ENCODE peak calls at places on chromosomes 7 and 10, in six cellular contexts. N is IMR-90, H is psoas muscle, R is upper lobe of right lung, D is tibial artery, V is cardiac muscle cell. B is an unnamed sample.

GRCh38 chr10:110865184-110865803 is 6.4 kb upstream of the PDCD4 start:
- DNase-seq in N (peak; percentile 27), D (no peak), R (no peak), V (no peak), H (no peak), B (no peak)

GRCh38 chr10:51895209-51895608 is 195.8 kb upstream of the CSTF2T start:
- DNase-seq in V (no peak), R (no peak), H (peak; percentile 50), N (peak; percentile 65), D (peak; percentile 85), B (no peak)

GRCh38 chr10:75233444-75234016 is 2.2 kb downstream of the COMTD1 start:
- DNase-seq in D (no peak), R (no peak), H (no peak), V (peak; percentile 15), N (no peak), B (peak; percentile 75)

GRCh38 chr10:91319336-91319735 is 90.8 kb upstream of the HECTD2 start:
- DNase-seq in D (no peak), H (no peak), R (no peak), N (no peak), V (no peak), B (no peak)

GRCh38 chr7:155312653-155313052 is 15.0 kb downstream of the INSIG1 start:
- DNase-seq in V (no peak), N (no peak), D (no peak), R (no peak), H (no peak), B (no peak)

GRCh38 chr10:70060389-70060788 is 7.7 kb downstream of the MACROH2A2 start:
- DNase-seq in D (no peak), H (no peak), R (no peak), V (no peak), N (no peak), B (no peak)

GRCh38 chr7:123154231-123154860 is 45.4 kb downstream of the SLC13A1 start:
- DNase-seq in D (peak; percentile 69), N (peak; percentile 50), H (peak; percentile 29), R (no peak), V (peak; percentile 84), B (peak; percentile 78)

GRCh38 chr7:134315679-134316538 is 821 bp downstream of the SLC35B4 start:
- DNase-seq in H (no peak), D (no peak), N (peak; percentile 16), V (no peak), R (no peak), B (no peak)

GRCh38 chr10:102812213-102812876 is 24.9 kb downstream of the CYP17A1 start:
- DNase-seq in V (no peak), R (no peak), N (no peak), D (no peak), H (no peak), B (no peak)

GRCh38 chr7:41702635-41703371 is at the start of gene INHBA:
- DNase-seq in H (no peak), D (no peak), V (no peak), N (peak; percentile 98), R (no peak), B (no peak)

GRCh38 chr7:112594397-112594796 is 113.6 kb downstream of the LSMEM1 start:
- DNase-seq in V (no peak), D (no peak), N (peak; percentile 1), H (no peak), R (no peak), B (no peak)

GRCh38 chr7:79287976-79288375 is 165.5 kb downstream of the MAGI2 start:
- DNase-seq in D (no peak), N (peak; percentile 73), H (no peak), R (no peak), V (no peak), B (no peak)

GRCh38 chr10:47374611-47375536 is 9.2 kb downstream of the ZNF488 start:
- DNase-seq in N (peak; percentile 62), R (no peak), V (no peak), D (peak; percentile 82), H (no peak), B (no peak)

GRCh38 chr10:75195035-75195763 is 15.4 kb upstream of the VDAC2 start:
- DNase-seq in V (no peak), R (no peak), N (peak; percentile 93), D (peak; percentile 3), H (no peak), B (no peak)

GRCh38 chr10:47223236-47223635 is 76.8 kb upstream of the GDF10 start:
- DNase-seq in D (no peak), H (no peak), N (no peak), R (no peak), V (no peak), B (no peak)

GRCh38 chr7:91289633-91290260 is 25.5 kb downstream of the FZD1 start:
- DNase-seq in H (no peak), N (no peak), R (no peak), D (no peak), V (no peak), B (no peak)

GRCh38 chr10:87675396-87676376 is 16.0 kb downstream of the PAPSS2 start:
- DNase-seq in R (no peak), N (peak; percentile 95), V (no peak), D (no peak), H (no peak), B (no peak)

GRCh38 chr7:93228302-93228701 is 2.0 kb upstream of the HEPACAM2 start:
- DNase-seq in D (no peak), H (no peak), R (no peak), N (peak; percentile 70), V (peak; percentile 76), B (peak; percentile 12)

GRCh38 chr7:124856299-124856888 is 73.2 kb downstream of the POT1 start:
- DNase-seq in V (peak; percentile 49), N (peak; percentile 61), H (no peak), D (no peak), R (no peak), B (no peak)

GRCh38 chr10:18378766-18379165 is 238.5 kb downstream of the CACNB2 start:
- DNase-seq in D (no peak), R (no peak), N (no peak), H (no peak), V (no peak), B (no peak)

GRCh38 chr7:92848441-92848840 is 12.1 kb upstream of the CDK6 start:
- DNase-seq in N (no peak), R (no peak), V (no peak), H (no peak), D (no peak), B (no peak)

GRCh38 chr7:120993575-120994191 is 5.2 kb downstream of the CPED1 start:
- DNase-seq in H (no peak), D (no peak), N (peak; percentile 56), V (no peak), R (no peak), B (no peak)

GRCh38 chr7:96169439-96169838 is 152.5 kb downstream of the SLC25A13 start:
- DNase-seq in N (no peak), D (no peak), H (no peak), R (no peak), V (no peak), B (no peak)

GRCh38 chr10:22501412-22501811 is 156.1 kb downstream of the SPAG6 start:
- DNase-seq in R (no peak), V (no peak), D (no peak), H (no peak), N (no peak), B (no peak)

GRCh38 chr10:61476529-61476928 is 23.3 kb upstream of the TMEM26 start:
- DNase-seq in D (no peak), N (no peak), V (no peak), R (no peak), H (no peak), B (no peak)

GRCh38 chr10:61477469-61477868 is 24.3 kb upstream of the TMEM26 start:
- DNase-seq in V (no peak), R (no peak), H (no peak), N (no peak), D (no peak), B (no peak)

GRCh38 chr10:61480226-61480625 is 27.0 kb upstream of the TMEM26 start:
- DNase-seq in D (no peak), H (no peak), N (no peak), V (no peak), R (no peak), B (no peak)

GRCh38 chr10:61481597-61481996 is 28.4 kb upstream of the TMEM26 start:
- DNase-seq in H (no peak), R (no peak), V (no peak), D (no peak), N (no peak), B (no peak)

DNA sequence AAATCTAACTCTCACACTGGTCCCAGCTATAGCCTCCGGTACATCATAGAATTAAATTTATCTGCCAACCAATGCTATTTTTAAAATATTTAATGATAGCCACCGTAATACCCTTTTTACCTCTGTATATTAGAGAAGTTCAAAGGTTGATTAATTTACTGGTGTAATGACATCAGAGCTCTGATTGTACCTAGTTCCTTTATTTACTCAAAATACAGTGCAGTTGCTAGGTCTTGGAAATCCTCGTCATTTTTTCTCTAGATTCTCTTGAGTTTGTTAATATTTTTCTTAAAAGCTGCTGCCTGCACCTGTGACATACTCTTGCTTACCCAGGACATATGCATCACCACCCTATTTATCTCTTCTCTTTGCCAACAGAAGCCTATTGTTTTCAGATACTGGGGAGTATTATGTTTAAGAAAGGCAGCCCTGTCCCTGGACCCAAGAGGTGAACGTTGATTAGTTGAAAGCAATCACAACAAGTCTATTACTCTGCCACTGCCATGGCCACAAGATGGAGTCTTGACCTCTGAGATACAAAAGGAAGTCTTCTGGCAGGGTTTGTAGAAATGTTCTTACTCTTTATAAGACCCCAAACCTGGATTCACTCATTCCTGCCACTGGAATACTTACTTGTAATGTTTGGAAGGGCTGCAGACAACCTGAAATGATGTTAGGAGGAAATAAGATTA is 25.6 kb upstream of the TMEM26 start:
- DNase-seq in N (no peak), V (no peak), R (no peak), D (no peak), H (no peak), B (no peak)
- H3K27me3 ChIP-seq in N (no peaks in the 10 kb centered on the region), V (no peaks in the 10 kb centered on the region), R (no peaks in the 10 kb centered on the region), D (no peaks in the 10 kb centered on the region), H (no peaks in the 10 kb centered on the region), B (peaks cover 4% of the 10 kb centered on the region)

GRCh38 chr10:15124908-15125307 is 27.8 kb downstream of the RPP38 start:
- DNase-seq in R (no peak), D (no peak), H (no peak), N (no peak), V (no peak), B (no peak)
- H3K27me3 ChIP-seq in R (no peaks in the 10 kb centered on the region), D (no peaks in the 10 kb centered on the region), H (no peaks in the 10 kb centered on the region), N (no peaks in the 10 kb centered on the region), V (no peaks in the 10 kb centered on the region), B (no peaks in the 10 kb centered on the region)

GRCh38 chr10:49612513-49613159 is 1.2 kb upstream of the CHAT start:
- DNase-seq in V (peak; percentile 12), D (peak; percentile 46), H (no peak), R (peak; percentile 58), N (no peak), B (no peak)
- H3K27me3 ChIP-seq in V (peaks cover 100% of the 10 kb centered on the region), D (peaks cover 100% of the 10 kb centered on the region), H (peaks cover 7% of the 10 kb centered on the region), R (peaks cover 91% of the 10 kb centered on the region), N (peaks cover 88% of the 10 kb centered on the region), B (peaks cover 6% of the 10 kb centered on the region)

GRCh38 chr7:47383696-47384445 is 198.0 kb downstream of the TNS3 start:
- DNase-seq in H (no peak), V (no peak), D (peak; percentile 46), R (peak; percentile 23), N (no peak), B (no peak)
- H3K27me3 ChIP-seq in H (no peaks in the 10 kb centered on the region), V (no peaks in the 10 kb centered on the region), D (no peaks in the 10 kb centered on the region), R (no peaks in the 10 kb centered on the region), N (no peaks in the 10 kb centered on the region), B (peaks cover 18% of the 10 kb centered on the region)

GRCh38 chr10:24722131-24722675 is 1.5 kb downstream of the ARHGAP21 start:
- DNase-seq in R (no peak), D (no peak), V (no peak), H (no peak), N (peak; percentile 18), B (no peak)
- H3K27me3 ChIP-seq in R (no peaks in the 10 kb centered on the region), D (no peaks in the 10 kb centered on the region), V (no peaks in the 10 kb centered on the region), H (no peaks in the 10 kb centered on the region), N (no peaks in the 10 kb centered on the region), B (no peaks in the 10 kb centered on the region)

GRCh38 chr10:49600046-49600445 is 10.1 kb upstream of the SLC18A3 start:
- DNase-seq in R (no peak), N (no peak), H (no peak), D (peak; percentile 24), V (no peak), B (no peak)
- H3K27me3 ChIP-seq in R (peaks cover 19% of the 10 kb centered on the region), N (peaks cover 25% of the 10 kb centered on the region), H (no peaks in the 10 kb centered on the region), D (peaks cover 36% of the 10 kb centered on the region), V (peaks cover 48% of the 10 kb centered on the region), B (no peaks in the 10 kb centered on the region)

B was measured in BE2C.